ENCODE peak calls at places on chromosome 12, in four cellular contexts. One of them, this sample, is unnamed.

GRCh38 chr12:105775351-105775750 is 363.4 kb downstream of the NUAK1 start:
- DNase-seq in NCI-H1694 treated with DMSO at 0.1 percent for 48 hours: no peak
- DNase-seq in HT-29: no peak
- DNase-seq in AG04450: no peak
- DNase-seq in this sample: no peak

GRCh38 chr12:63068857-63069442 is 82.1 kb downstream of the AVPR1A start:
- DNase-seq in NCI-H1694 treated with DMSO at 0.1 percent for 48 hours: peak; percentile 16
- DNase-seq in HT-29: peak; percentile 81
- DNase-seq in AG04450: peak; percentile 34
- DNase-seq in this sample: no peak

GRCh38 chr12:46458500-46459106 is 86.0 kb upstream of the SLC38A2 start:
- DNase-seq in NCI-H1694 treated with DMSO at 0.1 percent for 48 hours: no peak
- DNase-seq in HT-29: no peak
- DNase-seq in AG04450: no peak
- DNase-seq in this sample: no peak

GRCh38 chr12:123062682-123063426 is 82.4 kb downstream of the ARL6IP4 start:
- DNase-seq in NCI-H1694 treated with DMSO at 0.1 percent for 48 hours: no peak
- DNase-seq in HT-29: peak; percentile 60
- DNase-seq in AG04450: no peak
- DNase-seq in this sample: no peak

GRCh38 chr12:104011265-104011664 is 38.7 kb downstream of the GLT8D2 start:
- DNase-seq in NCI-H1694 treated with DMSO at 0.1 percent for 48 hours: no peak
- DNase-seq in HT-29: no peak
- DNase-seq in AG04450: peak; percentile 74
- DNase-seq in this sample: no peak

GRCh38 chr12:1908758-1909157 is 9.7 kb downstream of the CACNA2D4 start:
- DNase-seq in NCI-H1694 treated with DMSO at 0.1 percent for 48 hours: no peak
- DNase-seq in HT-29: no peak
- DNase-seq in AG04450: no peak
- DNase-seq in this sample: no peak

GRCh38 chr12:65960820-65961691 is 136.8 kb downstream of the HMGA2 start:
- DNase-seq in NCI-H1694 treated with DMSO at 0.1 percent for 48 hours: no peak
- DNase-seq in HT-29: no peak
- DNase-seq in AG04450: no peak
- DNase-seq in this sample: no peak

GRCh38 chr12:53591301-53592206 is 34.6 kb downstream of the ATF7 start:
- DNase-seq in NCI-H1694 treated with DMSO at 0.1 percent for 48 hours: peak; percentile 67
- DNase-seq in HT-29: no peak
- DNase-seq in AG04450: no peak
- DNase-seq in this sample: no peak

GRCh38 chr12:57469334-57470164 is 10.0 kb downstream of the GLI1 start:
- DNase-seq in NCI-H1694 treated with DMSO at 0.1 percent for 48 hours: no peak
- DNase-seq in HT-29: no peak
- DNase-seq in AG04450: no peak
- DNase-seq in this sample: no peak

GRCh38 chr12:24996820-24997219 is 47.9 kb upstream of the BCAT1 start:
- DNase-seq in NCI-H1694 treated with DMSO at 0.1 percent for 48 hours: peak; percentile 10
- DNase-seq in HT-29: no peak
- DNase-seq in AG04450: no peak
- DNase-seq in this sample: no peak

GRCh38 chr12:121089031-121089812 is 43.5 kb upstream of the P2RX7 start:
- DNase-seq in NCI-H1694 treated with DMSO at 0.1 percent for 48 hours: no peak
- DNase-seq in HT-29: peak; percentile 40
- DNase-seq in AG04450: no peak
- DNase-seq in this sample: no peak

GRCh38 chr12:131116437-131117117 is 162.9 kb downstream of the ADGRD1 start:
- DNase-seq in NCI-H1694 treated with DMSO at 0.1 percent for 48 hours: no peak
- DNase-seq in HT-29: peak; percentile 11
- DNase-seq in AG04450: no peak
- DNase-seq in this sample: no peak

GRCh38 chr12:99498756-99499155 is 148.8 kb upstream of the GARIN6 start:
- DNase-seq in NCI-H1694 treated with DMSO at 0.1 percent for 48 hours: no peak
- DNase-seq in HT-29: no peak
- DNase-seq in AG04450: peak; percentile 34
- DNase-seq in this sample: no peak

GRCh38 chr12:94874986-94875312 is 128.5 kb downstream of the NDUFA12 start:
- DNase-seq in NCI-H1694 treated with DMSO at 0.1 percent for 48 hours: no peak
- DNase-seq in HT-29: no peak
- DNase-seq in AG04450: no peak
- DNase-seq in this sample: no peak

GRCh38 chr12:93380480-93381121 is 2.9 kb downstream of the NUDT4 start:
- DNase-seq in NCI-H1694 treated with DMSO at 0.1 percent for 48 hours: peak; percentile 52
- DNase-seq in HT-29: peak; percentile 74
- DNase-seq in AG04450: no peak
- DNase-seq in this sample: no peak

GRCh38 chr12:82638324-82638723 is 48.4 kb upstream of the TMTC2 start:
- DNase-seq in NCI-H1694 treated with DMSO at 0.1 percent for 48 hours: no peak
- DNase-seq in HT-29: no peak
- DNase-seq in AG04450: no peak
- DNase-seq in this sample: no peak

GRCh38 chr12:89645434-89645833 is 63.2 kb downstream of the ATP2B1 start:
- DNase-seq in NCI-H1694 treated with DMSO at 0.1 percent for 48 hours: no peak
- DNase-seq in HT-29: peak; percentile 41
- DNase-seq in AG04450: no peak
- DNase-seq in this sample: no peak

GRCh38 chr12:132167610-132168310 is 23.5 kb downstream of the NOC4L start:
- DNase-seq in NCI-H1694 treated with DMSO at 0.1 percent for 48 hours: no peak
- DNase-seq in HT-29: no peak
- DNase-seq in AG04450: no peak
- DNase-seq in this sample: no peak

GRCh38 chr12:26274441-26275312 is 79.3 kb downstream of the SSPN start:
- DNase-seq in NCI-H1694 treated with DMSO at 0.1 percent for 48 hours: no peak
- DNase-seq in HT-29: peak; percentile 98
- DNase-seq in AG04450: peak; percentile 98
- DNase-seq in this sample: no peak

GRCh38 chr12:54526800-54527630 is 22.4 kb upstream of the PDE1B start:
- DNase-seq in NCI-H1694 treated with DMSO at 0.1 percent for 48 hours: no peak
- DNase-seq in HT-29: peak; percentile 42
- DNase-seq in AG04450: no peak
- DNase-seq in this sample: peak; percentile 11

GRCh38 chr12:25988505-25988904 is 30.0 kb downstream of the RASSF8 start:
- DNase-seq in NCI-H1694 treated with DMSO at 0.1 percent for 48 hours: no peak
- DNase-seq in HT-29: no peak
- DNase-seq in AG04450: no peak
- DNase-seq in this sample: no peak

GRCh38 chr12:5807538-5808219 is 137.4 kb downstream of the ANO2 start:
- DNase-seq in NCI-H1694 treated with DMSO at 0.1 percent for 48 hours: no peak
- DNase-seq in HT-29: no peak
- DNase-seq in AG04450: no peak
- DNase-seq in this sample: no peak

GRCh38 chr12:127677537-127678131 is 589.3 kb upstream of the TMEM132C start:
- DNase-seq in NCI-H1694 treated with DMSO at 0.1 percent for 48 hours: peak; percentile 21
- DNase-seq in HT-29: peak; percentile 80
- DNase-seq in AG04450: peak; percentile 38
- DNase-seq in this sample: peak; percentile 19

GRCh38 chr12:46549527-46550265 is 177.1 kb upstream of the SLC38A2 start:
- DNase-seq in NCI-H1694 treated with DMSO at 0.1 percent for 48 hours: no peak
- DNase-seq in HT-29: peak; percentile 35
- DNase-seq in AG04450: peak; percentile 84
- DNase-seq in this sample: no peak

GRCh38 chr12:115693970-115694369 is 583.5 kb downstream of the MED13L start:
- DNase-seq in NCI-H1694 treated with DMSO at 0.1 percent for 48 hours: no peak
- DNase-seq in HT-29: no peak
- DNase-seq in AG04450: no peak
- DNase-seq in this sample: no peak

GRCh38 chr12:52204095-52204930 is 12.5 kb upstream of the KRT80 start:
- DNase-seq in NCI-H1694 treated with DMSO at 0.1 percent for 48 hours: no peak
- DNase-seq in HT-29: no peak
- DNase-seq in AG04450: peak; percentile 42
- DNase-seq in this sample: no peak

GRCh38 chr12:56635539-56636117 is 5.5 kb upstream of the BAZ2A start:
- DNase-seq in NCI-H1694 treated with DMSO at 0.1 percent for 48 hours: no peak
- DNase-seq in HT-29: no peak
- DNase-seq in AG04450: no peak
- DNase-seq in this sample: no peak

GRCh38 chr12:71671311-71671710 is 7.2 kb downstream of the THAP2 start:
- DNase-seq in NCI-H1694 treated with DMSO at 0.1 percent for 48 hours: no peak
- DNase-seq in HT-29: no peak
- DNase-seq in AG04450: no peak
- DNase-seq in this sample: no peak

GRCh38 chr12:31620311-31620710 is 29.4 kb upstream of the DENND5B start:
- DNase-seq in NCI-H1694 treated with DMSO at 0.1 percent for 48 hours: no peak
- DNase-seq in HT-29: peak; percentile 85
- DNase-seq in AG04450: no peak
- DNase-seq in this sample: no peak

GRCh38 chr12:132451172-132451835 is 38.6 kb upstream of the FBRSL1 start:
- DNase-seq in NCI-H1694 treated with DMSO at 0.1 percent for 48 hours: no peak
- DNase-seq in HT-29: no peak
- DNase-seq in AG04450: no peak
- DNase-seq in this sample: no peak

GRCh38 chr12:62248873-62249272 is 11.3 kb upstream of the USP15 start:
- DNase-seq in NCI-H1694 treated with DMSO at 0.1 percent for 48 hours: no peak
- DNase-seq in HT-29: no peak
- DNase-seq in AG04450: no peak
- DNase-seq in this sample: no peak

GRCh38 chr12:127690161-127690560 is 576.8 kb upstream of the TMEM132C start:
- DNase-seq in NCI-H1694 treated with DMSO at 0.1 percent for 48 hours: no peak
- DNase-seq in HT-29: peak; percentile 18
- DNase-seq in AG04450: no peak
- DNase-seq in this sample: no peak

GRCh38 chr12:109433618-109434017 is 43.5 kb downstream of the KCTD10 start:
- DNase-seq in NCI-H1694 treated with DMSO at 0.1 percent for 48 hours: no peak
- DNase-seq in HT-29: peak; percentile 13
- DNase-seq in AG04450: no peak
- DNase-seq in this sample: no peak

GRCh38 chr12:106120578-106121105 is 18.1 kb downstream of the NUAK1 start:
- DNase-seq in NCI-H1694 treated with DMSO at 0.1 percent for 48 hours: no peak
- DNase-seq in HT-29: no peak
- DNase-seq in AG04450: no peak
- DNase-seq in this sample: no peak

GRCh38 chr12:8712572-8712971 is 14.8 kb downstream of the RIMKLB start:
- DNase-seq in NCI-H1694 treated with DMSO at 0.1 percent for 48 hours: no peak
- DNase-seq in HT-29: no peak
- DNase-seq in AG04450: no peak
- DNase-seq in this sample: no peak

GRCh38 chr12:57240069-57240921 is 10.7 kb downstream of the STAC3 start:
- DNase-seq in NCI-H1694 treated with DMSO at 0.1 percent for 48 hours: peak; percentile 60
- DNase-seq in HT-29: peak; percentile 48
- DNase-seq in AG04450: no peak
- DNase-seq in this sample: no peak

GRCh38 chr12:193282-193681 is 20.7 kb downstream of the SLC6A12 start:
- DNase-seq in NCI-H1694 treated with DMSO at 0.1 percent for 48 hours: no peak
- DNase-seq in HT-29: no peak
- DNase-seq in AG04450: no peak
- DNase-seq in this sample: no peak

GRCh38 chr12:72491399-72491798 is 219.2 kb downstream of the TRHDE start:
- DNase-seq in NCI-H1694 treated with DMSO at 0.1 percent for 48 hours: peak; percentile 26
- DNase-seq in HT-29: no peak
- DNase-seq in AG04450: peak; percentile 23
- DNase-seq in this sample: no peak

GRCh38 chr12:12083688-12084087 is 12.9 kb downstream of the BCL2L14 start:
- DNase-seq in NCI-H1694 treated with DMSO at 0.1 percent for 48 hours: no peak
- DNase-seq in HT-29: no peak
- DNase-seq in AG04450: no peak
- DNase-seq in this sample: no peak

GRCh38 chr12:64088431-64089349 is 133.4 kb downstream of the KICS2 start:
- DNase-seq in NCI-H1694 treated with DMSO at 0.1 percent for 48 hours: no peak
- DNase-seq in HT-29: peak; percentile 98
- DNase-seq in AG04450: peak; percentile 87
- DNase-seq in this sample: no peak

This sample was measured in effector memory CD8-positive, alpha-beta T cell.